ENCODE peak calls at places on chromosomes 16 and 17, in nine cellular contexts. M is left lung; X is PC-3; T is left ventricle myocardium inferior; U is effector memory CD4-positive, alpha-beta T cell; B is tibial artery; P is dorsolateral prefrontal cortex; G is DND-41; F is GM23338. W is an unnamed sample.

GRCh38 chr17:59859444-59860025 is 33.2 kb downstream of the TUBD1 start:
- DNase-seq in M (no peak), X (peak), T (no peak), U (no peak), B (no peak), P (no peak), G (no peak), F (no peak), W (no peak)

GRCh38 chr16:30030011-30030685 is 923 bp downstream of the TLCD3B start:
- DNase-seq in M (no peak), X (no peak), T (no peak), U (no peak), B (no peak), P (no peak), G (no peak), F (peak), W (no peak)

GRCh38 chr17:58120195-58120822 is 27.9 kb upstream of the OR4D1 start:
- DNase-seq in M (no peak), X (peak), T (no peak), U (peak), B (no peak), P (no peak), G (peak), F (peak), W (peak)

GRCh38 chr16:13959626-13960025 is 39.7 kb downstream of the ERCC4 start:
- DNase-seq in M (no peak), X (no peak), T (no peak), U (no peak), B (no peak), P (no peak), G (no peak), F (no peak), W (no peak)

GRCh38 chr17:43714338-43715149 is 44.0 kb downstream of the SOST start:
- DNase-seq in M (no peak), X (peak), T (no peak), U (no peak), B (no peak), P (no peak), G (no peak), F (no peak), W (no peak)

GRCh38 chr17:3968886-3969524 is 4.8 kb upstream of the ATP2A3 start:
- DNase-seq in M (no peak), X (no peak), T (no peak), U (no peak), B (no peak), P (no peak), G (no peak), F (no peak), W (no peak)

GRCh38 chr17:7483238-7484066 is 714 bp upstream of the POLR2A start:
- DNase-seq in M (peak), X (peak), T (peak), U (peak), B (peak), P (peak), G (peak), F (peak), W (peak)

GRCh38 chr17:49980703-49981197 is 11.8 kb downstream of the DLX4 start:
- DNase-seq in M (no peak), X (no peak), T (no peak), U (no peak), B (no peak), P (no peak), G (no peak), F (peak), W (no peak)

GRCh38 chr17:65366102-65366844 is 195.2 kb downstream of the AXIN2 start:
- DNase-seq in M (no peak), X (no peak), T (no peak), U (no peak), B (no peak), P (no peak), G (no peak), F (no peak), W (no peak)

GRCh38 chr17:3685174-3685812 is 10.7 kb downstream of the P2RX5 start:
- DNase-seq in M (peak), X (no peak), T (no peak), U (no peak), B (no peak), P (no peak), G (no peak), F (no peak), W (no peak)

GRCh38 chr17:19905514-19905913 is 37.8 kb upstream of the ULK2 start:
- DNase-seq in M (no peak), X (no peak), T (no peak), U (no peak), B (no peak), P (no peak), G (no peak), F (no peak), W (no peak)

GRCh38 chr16:11742041-11742535 is 569 bp downstream of the TXNDC11 start:
- DNase-seq in M (no peak), X (no peak), T (peak), U (peak), B (peak), P (no peak), G (peak), F (no peak), W (peak)

GRCh38 chr16:89197633-89198416 is 2.5 kb downstream of the SLC22A31 start:
- DNase-seq in M (peak), X (no peak), T (no peak), U (no peak), B (no peak), P (no peak), G (no peak), F (no peak), W (peak)

GRCh38 chr16:11698271-11698689 is 30.0 kb downstream of the SNN start:
- DNase-seq in M (no peak), X (peak), T (no peak), U (no peak), B (no peak), P (no peak), G (no peak), F (no peak), W (no peak)

GRCh38 chr16:4593069-4593468 is 21.6 kb downstream of the UBALD1 start:
- DNase-seq in M (no peak), X (no peak), T (no peak), U (no peak), B (no peak), P (no peak), G (no peak), F (peak), W (no peak)

GRCh38 chr17:78058001-78058400 is 70.6 kb downstream of the TMC6 start:
- DNase-seq in M (no peak), X (no peak), T (no peak), U (no peak), B (no peak), P (no peak), G (no peak), F (no peak), W (no peak)

GRCh38 chr17:50203086-50203485 is 1.7 kb upstream of the COL1A1 start:
- DNase-seq in M (no peak), X (no peak), T (no peak), U (no peak), B (no peak), P (no peak), G (no peak), F (no peak), W (peak)

GRCh38 chr16:17177242-17177967 is 293.4 kb downstream of the XYLT1 start:
- DNase-seq in M (no peak), X (no peak), T (no peak), U (no peak), B (no peak), P (no peak), G (no peak), F (no peak), W (no peak)

GRCh38 chr16:66539628-66540469 is 10.1 kb downstream of the TK2 start:
- DNase-seq in M (no peak), X (no peak), T (no peak), U (no peak), B (no peak), P (no peak), G (peak), F (no peak), W (no peak)

GRCh38 chr16:49463529-49463928 is 89.9 kb downstream of the C16orf78 start:
- DNase-seq in M (peak), X (no peak), T (no peak), U (peak), B (peak), P (no peak), G (peak), F (no peak), W (no peak)

GRCh38 chr16:29804455-29805231 is 1.7 kb upstream of the MAZ start:
- DNase-seq in M (no peak), X (no peak), T (peak), U (no peak), B (peak), P (no peak), G (peak), F (peak), W (peak)

GRCh38 chr17:40075216-40076100 is 12.7 kb downstream of the THRA start:
- DNase-seq in M (peak), X (peak), T (peak), U (peak), B (peak), P (peak), G (peak), F (peak), W (peak)

GRCh38 chr16:21302898-21303528 is 24.9 kb upstream of the CRYM start:
- DNase-seq in M (no peak), X (peak), T (no peak), U (no peak), B (no peak), P (no peak), G (no peak), F (no peak), W (no peak)

GRCh38 chr16:54630284-54630967 is 300.2 kb upstream of the IRX5 start:
- DNase-seq in M (no peak), X (no peak), T (no peak), U (no peak), B (no peak), P (no peak), G (no peak), F (no peak), W (no peak)

GRCh38 chr17:64123114-64123513 is 6.8 kb downstream of the ERN1 start:
- DNase-seq in M (no peak), X (no peak), T (no peak), U (no peak), B (no peak), P (no peak), G (no peak), F (no peak), W (no peak)

GRCh38 chr17:40363480-40363838 is 1.1 kb downstream of the GJD3 start:
- DNase-seq in M (peak), X (no peak), T (no peak), U (no peak), B (no peak), P (no peak), G (no peak), F (no peak), W (no peak)

GRCh38 chr17:21283482-21284318 is 811 bp upstream of the MAP2K3 start:
- DNase-seq in M (peak), X (peak), T (no peak), U (no peak), B (peak), P (no peak), G (no peak), F (peak), W (peak)

GRCh38 chr17:78374631-78375274 is 3.7 kb upstream of the PGS1 start:
- DNase-seq in M (peak), X (peak), T (no peak), U (no peak), B (no peak), P (no peak), G (no peak), F (peak), W (no peak)

GRCh38 chr16:81956213-81956948 is 54.9 kb downstream of the SDR42E1 start:
- DNase-seq in M (no peak), X (no peak), T (no peak), U (no peak), B (no peak), P (no peak), G (no peak), F (no peak), W (no peak)

GRCh38 chr17:49992191-49992932 is 2.7 kb downstream of the DLX3 start:
- DNase-seq in M (no peak), X (no peak), T (no peak), U (no peak), B (peak), P (no peak), G (no peak), F (peak), W (peak)

GRCh38 chr17:81397314-81398169 is 2.3 kb downstream of the BAHCC1 start:
- DNase-seq in M (no peak), X (peak), T (no peak), U (no peak), B (no peak), P (no peak), G (peak), F (peak), W (no peak)

GRCh38 chr17:27609606-27610303 is 21.2 kb upstream of the LGALS9 start:
- DNase-seq in M (peak), X (peak), T (no peak), U (no peak), B (no peak), P (no peak), G (peak), F (peak), W (peak)

GRCh38 chr17:76102944-76103273 is 678 bp downstream of the EXOC7 start:
- DNase-seq in M (no peak), X (peak), T (no peak), U (no peak), B (no peak), P (no peak), G (no peak), F (no peak), W (no peak)
- H3K27ac ChIP-seq in M (no peak), X (peak), T (peak), U (peak), B (peak), P (peak), G (peak), F (peak), W (no peak)

GRCh38 chr16:86669937-86670772 is 91.8 kb downstream of the FOXL1 start:
- DNase-seq in M (no peak), X (no peak), T (peak), U (no peak), B (no peak), P (no peak), G (no peak), F (no peak), W (peak)
- H3K27ac ChIP-seq in M (no peak), X (no peak), T (peak), U (no peak), B (peak), P (no peak), G (no peak), F (no peak), W (no peak)

DNA sequence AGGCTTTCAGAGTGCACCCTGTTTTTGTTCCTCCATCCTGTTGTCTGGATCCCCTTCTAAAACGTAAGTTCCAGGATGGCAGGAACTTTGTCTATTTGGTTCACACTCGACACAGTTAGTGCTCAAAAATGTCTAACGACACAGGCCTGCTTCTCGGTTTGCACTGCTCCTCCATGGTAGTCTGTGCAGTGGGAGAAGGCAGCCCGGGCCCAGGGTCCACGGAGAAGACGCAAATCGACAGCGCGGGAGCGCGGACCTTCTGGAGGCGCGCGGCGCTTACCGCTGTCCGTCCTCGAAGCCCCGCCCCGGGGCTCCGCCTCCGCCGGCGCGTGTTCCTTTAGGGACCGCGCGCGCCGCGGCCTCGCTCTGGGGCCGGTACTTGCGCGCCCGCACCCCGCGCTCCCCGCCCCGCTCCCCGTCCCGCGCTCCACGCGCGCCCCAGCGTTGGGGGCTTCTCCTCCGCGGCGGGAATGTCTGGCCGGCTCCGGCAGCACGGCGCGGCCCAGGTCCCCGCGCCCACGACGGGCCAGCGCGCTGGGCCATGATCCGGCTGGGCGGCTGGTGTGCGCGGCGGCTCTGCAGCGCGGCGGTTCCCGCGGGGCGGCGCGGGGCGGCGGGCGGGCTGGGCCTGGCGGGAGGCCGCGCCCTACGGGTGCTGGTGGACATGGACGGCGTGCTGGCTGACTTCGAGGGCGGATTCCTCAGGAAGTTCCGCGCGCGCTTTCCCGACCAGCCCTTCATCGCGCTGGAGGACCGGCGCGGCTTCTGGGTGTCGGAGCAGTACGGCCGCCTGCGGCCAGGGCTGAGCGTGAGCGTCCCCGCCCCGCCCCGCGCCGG is at the start of gene NT5M:
- DNase-seq in M (peak), X (peak), T (peak), U (peak), B (peak), P (peak), G (peak), F (peak), W (peak)
- H3K27ac ChIP-seq in M (peak), X (no peak), T (peak), U (no peak), B (peak), P (peak), G (peak), F (peak), W (no peak)

GRCh38 chr16:3475604-3476375 is 19.5 kb downstream of the C16orf90 start:
- DNase-seq in M (no peak), X (no peak), T (no peak), U (no peak), B (no peak), P (no peak), G (no peak), F (no peak), W (no peak)
- H3K27ac ChIP-seq in M (no peak), X (no peak), T (peak), U (no peak), B (no peak), P (no peak), G (no peak), F (no peak), W (no peak)

GRCh38 chr16:67593701-67594100 is 31.4 kb downstream of the CTCF start:
- DNase-seq in M (no peak), X (no peak), T (no peak), U (no peak), B (no peak), P (no peak), G (no peak), F (no peak), W (no peak)

GRCh38 chr16:67594956-67595355 is 32.6 kb downstream of the CTCF start:
- DNase-seq in M (no peak), X (peak), T (no peak), U (no peak), B (no peak), P (no peak), G (no peak), F (peak), W (no peak)

GRCh38 chr16:67593288-67593687 is 31.0 kb downstream of the CTCF start:
- DNase-seq in M (no peak), X (no peak), T (no peak), U (no peak), B (no peak), P (no peak), G (no peak), F (peak), W (no peak)

GRCh38 chr16:67598527-67598926 is 36.2 kb downstream of the CTCF start:
- DNase-seq in M (no peak), X (no peak), T (no peak), U (no peak), B (no peak), P (no peak), G (no peak), F (no peak), W (no peak)

DNA sequence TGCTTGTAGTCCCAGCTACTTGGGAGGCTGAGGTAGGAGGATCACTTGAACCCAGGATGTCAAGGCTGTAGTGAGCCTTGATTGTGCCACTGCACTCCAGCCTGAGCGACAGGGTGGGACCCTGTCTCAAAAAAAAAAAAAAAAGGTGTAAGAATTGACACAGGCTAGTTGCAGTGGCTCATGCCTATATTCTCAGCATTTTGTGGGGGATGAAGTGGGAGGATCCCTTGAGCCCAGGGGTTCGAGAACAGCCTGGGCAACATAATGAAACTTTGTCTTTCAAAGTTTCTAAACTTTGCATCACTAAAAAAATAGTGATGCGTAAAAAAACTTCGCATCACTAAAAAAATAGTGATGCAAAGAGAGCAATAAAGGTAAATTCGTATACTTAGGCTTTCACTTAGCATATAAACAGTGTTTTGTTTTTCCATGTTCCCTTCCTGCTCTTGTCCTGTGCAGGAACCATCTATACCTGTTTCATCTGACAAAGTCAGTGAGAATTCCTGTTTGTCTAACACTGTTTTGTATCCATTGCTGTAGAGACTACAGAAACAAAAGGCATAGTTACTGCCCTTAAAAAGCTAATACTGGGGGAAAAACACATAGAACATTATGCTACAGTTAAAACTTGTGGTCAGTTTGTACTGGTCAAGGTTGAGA is 32.1 kb downstream of the CTCF start:
- DNase-seq in M (no peak), X (peak), T (no peak), U (no peak), B (no peak), P (no peak), G (no peak), F (peak), W (no peak)
- H3K27ac ChIP-seq in M (no peak), X (no peak), T (no peak), U (no peak), B (no peak), P (no peak), G (no peak), F (peak), W (no peak)

DNA sequence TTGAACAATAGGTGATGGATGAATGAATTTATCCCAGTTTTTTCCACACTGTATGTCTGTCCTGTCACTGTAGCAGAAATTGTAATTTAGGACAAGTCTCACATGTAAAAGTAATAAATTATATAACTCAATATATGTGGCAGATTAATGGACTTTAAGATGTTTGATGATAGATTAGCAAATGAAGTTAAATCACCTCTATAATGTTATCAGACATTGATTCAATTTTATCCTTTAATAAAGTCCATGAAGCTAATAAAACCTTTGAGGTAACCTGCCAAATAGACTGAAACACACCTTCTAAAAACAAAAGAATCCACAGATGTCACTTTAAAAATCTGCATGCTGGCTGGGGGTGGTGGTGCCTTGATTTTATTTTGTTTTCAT is 83.3 kb upstream of the CORO6 start:
- DNase-seq in M (no peak), X (no peak), T (no peak), U (no peak), B (no peak), P (no peak), G (no peak), F (no peak), W (no peak)
- H3K27ac ChIP-seq in M (peak), X (no peak), T (peak), U (peak), B (no peak), P (no peak), G (peak), F (no peak), W (no peak)

GRCh38 chr17:72534776-72535175 is 414.0 kb downstream of the SOX9 start:
- DNase-seq in M (no peak), X (no peak), T (no peak), U (no peak), B (no peak), P (no peak), G (no peak), F (no peak), W (no peak)
- H3K27ac ChIP-seq in M (no peak), X (no peak), T (no peak), U (no peak), B (no peak), P (no peak), G (no peak), F (no peak), W (no peak)

DNA sequence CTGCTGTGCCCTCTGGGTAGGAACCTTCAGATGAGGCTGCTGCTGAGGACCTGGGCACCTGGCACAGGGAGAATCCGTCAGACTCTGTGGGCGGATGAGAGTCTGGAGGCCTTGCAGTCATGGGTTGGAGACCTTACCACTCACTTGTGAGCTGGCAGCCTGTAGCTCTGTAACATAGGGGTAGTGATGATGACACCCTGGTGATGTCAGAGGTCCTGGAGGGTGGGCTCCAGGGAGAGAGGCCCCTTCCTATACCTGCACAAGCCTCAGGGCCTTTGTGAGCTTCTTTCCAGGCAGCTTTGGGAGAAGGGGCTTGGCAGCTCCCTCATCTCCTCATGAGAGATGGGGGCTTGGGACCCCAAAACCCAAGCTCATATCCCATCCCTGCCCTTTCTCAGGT is 1.6 kb downstream of the MIEF2 start:
- DNase-seq in M (no peak), X (no peak), T (no peak), U (no peak), B (no peak), P (no peak), G (no peak), F (no peak), W (no peak)
- H3K27ac ChIP-seq in M (no peak), X (no peak), T (peak), U (no peak), B (peak), P (no peak), G (no peak), F (no peak), W (no peak)

W was measured in aorta.